ENCODE peak calls at places on chromosome 21, in nine cellular contexts. One of them, this sample, is unnamed.

GRCh38 chr21:44436111-44436611 is 19.1 kb upstream of the LRRC3 start:
- DNase-seq in stomach: no peak
- DNase-seq in fibroblast of mammary gland: no peak
- DNase-seq in NB4: no peak
- DNase-seq in PC-3: no peak
- DNase-seq in left lung: no peak
- DNase-seq in choroid plexus epithelial cell: no peak
- DNase-seq in HFF-Myc: no peak
- DNase-seq in left ventricle myocardium inferior: peak; percentile 7
- DNase-seq in this sample: no peak

GRCh38 chr21:44992608-44993031 is 52.8 kb downstream of the SLX9 start:
- DNase-seq in HFF-Myc: no peak
- DNase-seq in PC-3: no peak
- DNase-seq in fibroblast of mammary gland: no peak
- DNase-seq in left lung: no peak
- DNase-seq in choroid plexus epithelial cell: no peak
- DNase-seq in NB4: no peak
- DNase-seq in left ventricle myocardium inferior: no peak
- DNase-seq in stomach: no peak
- DNase-seq in this sample: no peak

GRCh38 chr21:42222821-42223390 is 4.0 kb downstream of the ABCG1 start:
- DNase-seq in PC-3: no peak
- DNase-seq in choroid plexus epithelial cell: no peak
- DNase-seq in left ventricle myocardium inferior: no peak
- DNase-seq in HFF-Myc: no peak
- DNase-seq in NB4: no peak
- DNase-seq in left lung: no peak
- DNase-seq in fibroblast of mammary gland: no peak
- DNase-seq in stomach: no peak
- DNase-seq in this sample: no peak

GRCh38 chr21:15249285-15249993 is 184.6 kb upstream of the NRIP1 start:
- DNase-seq in left ventricle myocardium inferior: no peak
- DNase-seq in choroid plexus epithelial cell: no peak
- DNase-seq in stomach: no peak
- DNase-seq in HFF-Myc: no peak
- DNase-seq in left lung: no peak
- DNase-seq in NB4: no peak
- DNase-seq in PC-3: peak; percentile 11
- DNase-seq in fibroblast of mammary gland: peak; percentile 38
- DNase-seq in this sample: no peak

GRCh38 chr21:46091631-46092025 is 6.3 kb upstream of the COL6A2 start:
- DNase-seq in stomach: no peak
- DNase-seq in NB4: no peak
- DNase-seq in left lung: no peak
- DNase-seq in PC-3: no peak
- DNase-seq in choroid plexus epithelial cell: no peak
- DNase-seq in left ventricle myocardium inferior: no peak
- DNase-seq in HFF-Myc: no peak
- DNase-seq in fibroblast of mammary gland: no peak
- DNase-seq in this sample: no peak

GRCh38 chr21:26119906-26120305 is 50.7 kb downstream of the APP start:
- DNase-seq in PC-3: no peak
- DNase-seq in left ventricle myocardium inferior: no peak
- DNase-seq in stomach: no peak
- DNase-seq in fibroblast of mammary gland: no peak
- DNase-seq in left lung: no peak
- DNase-seq in choroid plexus epithelial cell: no peak
- DNase-seq in HFF-Myc: no peak
- DNase-seq in NB4: no peak
- DNase-seq in this sample: no peak

GRCh38 chr21:43325036-43325435 is 101.9 kb downstream of the SIK1 start:
- DNase-seq in HFF-Myc: no peak
- DNase-seq in PC-3: no peak
- DNase-seq in choroid plexus epithelial cell: no peak
- DNase-seq in NB4: no peak
- DNase-seq in stomach: no peak
- DNase-seq in left lung: no peak
- DNase-seq in fibroblast of mammary gland: no peak
- DNase-seq in left ventricle myocardium inferior: no peak
- DNase-seq in this sample: no peak

GRCh38 chr21:38166214-38166547 is 90.6 kb upstream of the KCNJ15 start:
- DNase-seq in stomach: no peak
- DNase-seq in left lung: no peak
- DNase-seq in left ventricle myocardium inferior: no peak
- DNase-seq in fibroblast of mammary gland: no peak
- DNase-seq in NB4: no peak
- DNase-seq in HFF-Myc: no peak
- DNase-seq in choroid plexus epithelial cell: peak; percentile 16
- DNase-seq in PC-3: no peak
- DNase-seq in this sample: no peak

GRCh38 chr21:14737922-14738321 is 191.8 kb upstream of the SAMSN1 start:
- DNase-seq in fibroblast of mammary gland: peak; percentile 71
- DNase-seq in HFF-Myc: peak; percentile 16
- DNase-seq in stomach: peak; percentile 31
- DNase-seq in choroid plexus epithelial cell: peak; percentile 87
- DNase-seq in PC-3: peak; percentile 83
- DNase-seq in left ventricle myocardium inferior: no peak
- DNase-seq in NB4: peak; percentile 80
- DNase-seq in left lung: no peak
- DNase-seq in this sample: peak; percentile 74

GRCh38 chr21:45618287-45618686 is 25.2 kb upstream of the PCBP3 start:
- DNase-seq in left lung: peak; percentile 20
- DNase-seq in left ventricle myocardium inferior: no peak
- DNase-seq in NB4: peak; percentile 76
- DNase-seq in HFF-Myc: no peak
- DNase-seq in choroid plexus epithelial cell: no peak
- DNase-seq in fibroblast of mammary gland: peak; percentile 50
- DNase-seq in PC-3: no peak
- DNase-seq in stomach: no peak
- DNase-seq in this sample: no peak

GRCh38 chr21:33373451-33373850 is 29.8 kb upstream of the IFNGR2 start:
- DNase-seq in NB4: no peak
- DNase-seq in PC-3: peak; percentile 37
- DNase-seq in left ventricle myocardium inferior: no peak
- DNase-seq in left lung: no peak
- DNase-seq in stomach: no peak
- DNase-seq in choroid plexus epithelial cell: no peak
- DNase-seq in HFF-Myc: no peak
- DNase-seq in fibroblast of mammary gland: no peak
- DNase-seq in this sample: peak; percentile 67

GRCh38 chr21:33374080-33374873 is 28.9 kb upstream of the IFNGR2 start:
- DNase-seq in stomach: peak; percentile 58
- DNase-seq in NB4: peak; percentile 82
- DNase-seq in PC-3: peak; percentile 90
- DNase-seq in left ventricle myocardium inferior: peak; percentile 52
- DNase-seq in choroid plexus epithelial cell: peak; percentile 68
- DNase-seq in left lung: peak; percentile 65
- DNase-seq in HFF-Myc: peak; percentile 45
- DNase-seq in fibroblast of mammary gland: peak; percentile 73
- DNase-seq in this sample: peak; percentile 66

GRCh38 chr21:33372582-33372981 is 30.6 kb upstream of the IFNGR2 start:
- DNase-seq in stomach: no peak
- DNase-seq in choroid plexus epithelial cell: no peak
- DNase-seq in PC-3: no peak
- DNase-seq in fibroblast of mammary gland: no peak
- DNase-seq in HFF-Myc: no peak
- DNase-seq in left lung: no peak
- DNase-seq in NB4: no peak
- DNase-seq in left ventricle myocardium inferior: no peak
- DNase-seq in this sample: no peak

GRCh38 chr21:33377221-33377620 is 26.0 kb upstream of the IFNGR2 start:
- DNase-seq in left lung: no peak
- DNase-seq in PC-3: no peak
- DNase-seq in fibroblast of mammary gland: no peak
- DNase-seq in HFF-Myc: no peak
- DNase-seq in left ventricle myocardium inferior: no peak
- DNase-seq in stomach: no peak
- DNase-seq in NB4: no peak
- DNase-seq in choroid plexus epithelial cell: no peak
- DNase-seq in this sample: no peak

GRCh38 chr21:33374874-33375644 is 28.2 kb upstream of the IFNGR2 start:
- DNase-seq in PC-3: no peak
- DNase-seq in HFF-Myc: no peak
- DNase-seq in NB4: no peak
- DNase-seq in left ventricle myocardium inferior: no peak
- DNase-seq in left lung: no peak
- DNase-seq in fibroblast of mammary gland: no peak
- DNase-seq in choroid plexus epithelial cell: no peak
- DNase-seq in stomach: no peak
- DNase-seq in this sample: no peak
- TF ChIP-seq CTCF in PC-3: no peak
- TF ChIP-seq CTCF in HFF-Myc: no peak
- TF ChIP-seq CTCF in NB4: no peak
- TF ChIP-seq CTCF in left ventricle myocardium inferior: peak; percentile 13
- TF ChIP-seq CTCF in left lung: peak; percentile 48
- TF ChIP-seq CTCF in fibroblast of mammary gland: no peak
- TF ChIP-seq CTCF in choroid plexus epithelial cell: no peak
- TF ChIP-seq CTCF in stomach: no peak
- TF ChIP-seq CTCF in this sample: no peak

GRCh38 chr21:39312112-39313041 is 1.1 kb downstream of the BRWD1 start:
- DNase-seq in stomach: peak; percentile 92
- DNase-seq in PC-3: peak; percentile 91
- DNase-seq in left ventricle myocardium inferior: peak; percentile 94
- DNase-seq in NB4: peak; percentile 92
- DNase-seq in choroid plexus epithelial cell: peak; percentile 94
- DNase-seq in left lung: peak; percentile 92
- DNase-seq in HFF-Myc: peak; percentile 56
- DNase-seq in fibroblast of mammary gland: peak; percentile 85
- DNase-seq in this sample: peak; percentile 90
- TF ChIP-seq CTCF in stomach: no peak
- TF ChIP-seq CTCF in PC-3: no peak
- TF ChIP-seq CTCF in left ventricle myocardium inferior: no peak
- TF ChIP-seq CTCF in NB4: no peak
- TF ChIP-seq CTCF in choroid plexus epithelial cell: no peak
- TF ChIP-seq CTCF in left lung: no peak
- TF ChIP-seq CTCF in HFF-Myc: no peak
- TF ChIP-seq CTCF in fibroblast of mammary gland: no peak
- TF ChIP-seq CTCF in this sample: no peak

GRCh38 chr21:36388076-36388475 is 2.9 kb downstream of the CHAF1B start:
- DNase-seq in stomach: no peak
- DNase-seq in choroid plexus epithelial cell: no peak
- DNase-seq in fibroblast of mammary gland: no peak
- DNase-seq in left ventricle myocardium inferior: no peak
- DNase-seq in HFF-Myc: no peak
- DNase-seq in PC-3: no peak
- DNase-seq in NB4: no peak
- DNase-seq in left lung: no peak
- DNase-seq in this sample: no peak

GRCh38 chr21:36385233-36385908 is at the start of gene CHAF1B:
- DNase-seq in stomach: peak; percentile 85
- DNase-seq in HFF-Myc: peak; percentile 17
- DNase-seq in NB4: peak; percentile 78
- DNase-seq in fibroblast of mammary gland: peak; percentile 68
- DNase-seq in left ventricle myocardium inferior: peak; percentile 68
- DNase-seq in PC-3: peak; percentile 94
- DNase-seq in left lung: peak; percentile 72
- DNase-seq in choroid plexus epithelial cell: peak; percentile 75
- DNase-seq in this sample: peak; percentile 81

GRCh38 chr21:36385909-36386642 is 884 bp downstream of the CHAF1B start:
- DNase-seq in NB4: peak; percentile 21
- DNase-seq in left ventricle myocardium inferior: no peak
- DNase-seq in left lung: no peak
- DNase-seq in fibroblast of mammary gland: peak; percentile 21
- DNase-seq in HFF-Myc: no peak
- DNase-seq in PC-3: peak; percentile 23
- DNase-seq in choroid plexus epithelial cell: peak; percentile 13
- DNase-seq in stomach: no peak
- DNase-seq in this sample: peak; percentile 20

GRCh38 chr21:36384885-36385232 is 333 bp upstream of the CHAF1B start:
- DNase-seq in NB4: no peak
- DNase-seq in left ventricle myocardium inferior: no peak
- DNase-seq in stomach: no peak
- DNase-seq in HFF-Myc: no peak
- DNase-seq in PC-3: no peak
- DNase-seq in choroid plexus epithelial cell: no peak
- DNase-seq in left lung: no peak
- DNase-seq in fibroblast of mammary gland: no peak
- DNase-seq in this sample: no peak

GRCh38 chr21:36388835-36389234 is 3.6 kb downstream of the CHAF1B start:
- DNase-seq in stomach: no peak
- DNase-seq in left lung: no peak
- DNase-seq in NB4: no peak
- DNase-seq in PC-3: no peak
- DNase-seq in HFF-Myc: no peak
- DNase-seq in fibroblast of mammary gland: no peak
- DNase-seq in left ventricle myocardium inferior: no peak
- DNase-seq in choroid plexus epithelial cell: peak; percentile 53
- DNase-seq in this sample: peak; percentile 59
- TF ChIP-seq CTCF in stomach: no peak
- TF ChIP-seq CTCF in left lung: peak; percentile 14
- TF ChIP-seq CTCF in NB4: no peak
- TF ChIP-seq CTCF in PC-3: no peak
- TF ChIP-seq CTCF in HFF-Myc: no peak
- TF ChIP-seq CTCF in fibroblast of mammary gland: no peak
- TF ChIP-seq CTCF in left ventricle myocardium inferior: peak; percentile 26
- TF ChIP-seq CTCF in choroid plexus epithelial cell: peak; percentile 40
- TF ChIP-seq CTCF in this sample: peak; percentile 29

GRCh38 chr21:34890258-34890723 is 158.8 kb downstream of the RUNX1 start:
- DNase-seq in fibroblast of mammary gland: no peak
- DNase-seq in HFF-Myc: no peak
- DNase-seq in NB4: no peak
- DNase-seq in stomach: no peak
- DNase-seq in left ventricle myocardium inferior: no peak
- DNase-seq in PC-3: no peak
- DNase-seq in choroid plexus epithelial cell: no peak
- DNase-seq in left lung: no peak
- DNase-seq in this sample: no peak
- TF ChIP-seq CTCF in fibroblast of mammary gland: no peak
- TF ChIP-seq CTCF in HFF-Myc: no peak
- TF ChIP-seq CTCF in NB4: no peak
- TF ChIP-seq CTCF in stomach: peak; percentile 26
- TF ChIP-seq CTCF in left ventricle myocardium inferior: no peak
- TF ChIP-seq CTCF in PC-3: peak; percentile 17
- TF ChIP-seq CTCF in choroid plexus epithelial cell: no peak
- TF ChIP-seq CTCF in left lung: no peak
- TF ChIP-seq CTCF in this sample: no peak

GRCh38 chr21:36606292-36606982 is 92.5 kb upstream of the SIM2 start:
- DNase-seq in left lung: no peak
- DNase-seq in HFF-Myc: no peak
- DNase-seq in NB4: no peak
- DNase-seq in fibroblast of mammary gland: no peak
- DNase-seq in stomach: no peak
- DNase-seq in choroid plexus epithelial cell: no peak
- DNase-seq in left ventricle myocardium inferior: no peak
- DNase-seq in PC-3: no peak
- DNase-seq in this sample: no peak
- TF ChIP-seq CTCF in left lung: no peak
- TF ChIP-seq CTCF in HFF-Myc: peak; percentile 9
- TF ChIP-seq CTCF in NB4: no peak
- TF ChIP-seq CTCF in fibroblast of mammary gland: no peak
- TF ChIP-seq CTCF in stomach: no peak
- TF ChIP-seq CTCF in choroid plexus epithelial cell: no peak
- TF ChIP-seq CTCF in left ventricle myocardium inferior: no peak
- TF ChIP-seq CTCF in PC-3: no peak
- TF ChIP-seq CTCF in this sample: no peak

This sample was measured in epithelial cell of esophagus.